ENCODE peak calls at places on chromosomes 6 and 20, in seven cellular contexts. One of them, this sample, is unnamed.

GRCh38 chr6:140567469-140567868 is 1193.0 kb upstream of the CITED2 start:
- DNase-seq in AG04450: no peak
- DNase-seq in heart left ventricle: no peak
- DNase-seq in right cardiac atrium: no peak
- DNase-seq in A549: no peak
- DNase-seq in aorta: no peak
- DNase-seq in Panc1: no peak
- DNase-seq in this sample: no peak

GRCh38 chr6:12605888-12606345 is 110.7 kb upstream of the PHACTR1 start:
- DNase-seq in AG04450: peak
- DNase-seq in heart left ventricle: peak
- DNase-seq in right cardiac atrium: no peak
- DNase-seq in A549: peak
- DNase-seq in aorta: no peak
- DNase-seq in Panc1: peak
- DNase-seq in this sample: no peak

GRCh38 chr20:59778615-59779200 is 154.7 kb downstream of the SYCP2 start:
- DNase-seq in AG04450: no peak
- DNase-seq in heart left ventricle: peak
- DNase-seq in right cardiac atrium: no peak
- DNase-seq in A549: no peak
- DNase-seq in aorta: peak
- DNase-seq in Panc1: no peak
- DNase-seq in this sample: no peak

GRCh38 chr6:64691069-64691468 is 1016.0 kb downstream of the EYS start:
- DNase-seq in AG04450: no peak
- DNase-seq in heart left ventricle: no peak
- DNase-seq in right cardiac atrium: no peak
- DNase-seq in A549: no peak
- DNase-seq in aorta: no peak
- DNase-seq in Panc1: no peak
- DNase-seq in this sample: no peak

GRCh38 chr6:136470044-136470443 is 80.2 kb downstream of the MAP7 start:
- DNase-seq in AG04450: no peak
- DNase-seq in heart left ventricle: no peak
- DNase-seq in right cardiac atrium: no peak
- DNase-seq in A549: no peak
- DNase-seq in aorta: no peak
- DNase-seq in Panc1: no peak
- DNase-seq in this sample: no peak

GRCh38 chr20:62350098-62350628 is 16.9 kb downstream of the LAMA5 start:
- DNase-seq in AG04450: no peak
- DNase-seq in heart left ventricle: no peak
- DNase-seq in right cardiac atrium: peak
- DNase-seq in A549: peak
- DNase-seq in aorta: no peak
- DNase-seq in Panc1: no peak
- DNase-seq in this sample: peak

GRCh38 chr6:43096451-43097097 is 20.5 kb downstream of the PTK7 start:
- DNase-seq in AG04450: no peak
- DNase-seq in heart left ventricle: no peak
- DNase-seq in right cardiac atrium: no peak
- DNase-seq in A549: no peak
- DNase-seq in aorta: peak
- DNase-seq in Panc1: no peak
- DNase-seq in this sample: peak

GRCh38 chr6:75376347-75377024 is 91.9 kb upstream of the TMEM30A start:
- DNase-seq in AG04450: no peak
- DNase-seq in heart left ventricle: no peak
- DNase-seq in right cardiac atrium: no peak
- DNase-seq in A549: peak
- DNase-seq in aorta: no peak
- DNase-seq in Panc1: no peak
- DNase-seq in this sample: no peak

GRCh38 chr20:4966826-4967751 is 34.2 kb downstream of the SLC23A2 start:
- DNase-seq in AG04450: no peak
- DNase-seq in heart left ventricle: no peak
- DNase-seq in right cardiac atrium: no peak
- DNase-seq in A549: peak
- DNase-seq in aorta: no peak
- DNase-seq in Panc1: no peak
- DNase-seq in this sample: no peak

GRCh38 chr20:49149281-49150045 is 38.7 kb downstream of the STAU1 start:
- DNase-seq in AG04450: no peak
- DNase-seq in heart left ventricle: no peak
- DNase-seq in right cardiac atrium: no peak
- DNase-seq in A549: no peak
- DNase-seq in aorta: no peak
- DNase-seq in Panc1: no peak
- DNase-seq in this sample: no peak

GRCh38 chr6:116476021-116476678 is 15.0 kb downstream of the CALHM6 start:
- DNase-seq in AG04450: no peak
- DNase-seq in heart left ventricle: no peak
- DNase-seq in right cardiac atrium: no peak
- DNase-seq in A549: no peak
- DNase-seq in aorta: no peak
- DNase-seq in Panc1: no peak
- DNase-seq in this sample: no peak

GRCh38 chr6:148700713-148701392 is 46.0 kb upstream of the UST start:
- DNase-seq in AG04450: peak
- DNase-seq in heart left ventricle: no peak
- DNase-seq in right cardiac atrium: peak
- DNase-seq in A549: no peak
- DNase-seq in aorta: no peak
- DNase-seq in Panc1: no peak
- DNase-seq in this sample: no peak
- H3K27ac ChIP-seq in AG04450: no peak
- H3K27ac ChIP-seq in heart left ventricle: peak
- H3K27ac ChIP-seq in right cardiac atrium: peak
- H3K27ac ChIP-seq in A549: no peak
- H3K27ac ChIP-seq in aorta: peak
- H3K27ac ChIP-seq in Panc1: no peak
- H3K27ac ChIP-seq in this sample: no peak

GRCh38 chr6:56495654-56496053 is 147.0 kb downstream of the DST start:
- DNase-seq in AG04450: no peak
- DNase-seq in heart left ventricle: no peak
- DNase-seq in right cardiac atrium: no peak
- DNase-seq in A549: no peak
- DNase-seq in aorta: no peak
- DNase-seq in Panc1: no peak
- DNase-seq in this sample: no peak

GRCh38 chr6:56489559-56489958 is 153.1 kb downstream of the DST start:
- DNase-seq in AG04450: no peak
- DNase-seq in heart left ventricle: no peak
- DNase-seq in right cardiac atrium: no peak
- DNase-seq in A549: no peak
- DNase-seq in aorta: no peak
- DNase-seq in Panc1: no peak
- DNase-seq in this sample: no peak

GRCh38 chr6:56488281-56488680 is 154.4 kb downstream of the DST start:
- DNase-seq in AG04450: no peak
- DNase-seq in heart left ventricle: no peak
- DNase-seq in right cardiac atrium: no peak
- DNase-seq in A549: no peak
- DNase-seq in aorta: no peak
- DNase-seq in Panc1: no peak
- DNase-seq in this sample: no peak

GRCh38 chr6:56490994-56491393 is 151.7 kb downstream of the DST start:
- DNase-seq in AG04450: no peak
- DNase-seq in heart left ventricle: no peak
- DNase-seq in right cardiac atrium: no peak
- DNase-seq in A549: no peak
- DNase-seq in aorta: no peak
- DNase-seq in Panc1: peak
- DNase-seq in this sample: no peak

GRCh38 chr6:56491606-56492328 is 150.9 kb downstream of the DST start:
- DNase-seq in AG04450: no peak
- DNase-seq in heart left ventricle: peak
- DNase-seq in right cardiac atrium: peak
- DNase-seq in A549: no peak
- DNase-seq in aorta: no peak
- DNase-seq in Panc1: no peak
- DNase-seq in this sample: no peak
- H3K27ac ChIP-seq in AG04450: no peak
- H3K27ac ChIP-seq in heart left ventricle: peak
- H3K27ac ChIP-seq in right cardiac atrium: peak
- H3K27ac ChIP-seq in A549: no peak
- H3K27ac ChIP-seq in aorta: no peak
- H3K27ac ChIP-seq in Panc1: no peak
- H3K27ac ChIP-seq in this sample: peak

DNA sequence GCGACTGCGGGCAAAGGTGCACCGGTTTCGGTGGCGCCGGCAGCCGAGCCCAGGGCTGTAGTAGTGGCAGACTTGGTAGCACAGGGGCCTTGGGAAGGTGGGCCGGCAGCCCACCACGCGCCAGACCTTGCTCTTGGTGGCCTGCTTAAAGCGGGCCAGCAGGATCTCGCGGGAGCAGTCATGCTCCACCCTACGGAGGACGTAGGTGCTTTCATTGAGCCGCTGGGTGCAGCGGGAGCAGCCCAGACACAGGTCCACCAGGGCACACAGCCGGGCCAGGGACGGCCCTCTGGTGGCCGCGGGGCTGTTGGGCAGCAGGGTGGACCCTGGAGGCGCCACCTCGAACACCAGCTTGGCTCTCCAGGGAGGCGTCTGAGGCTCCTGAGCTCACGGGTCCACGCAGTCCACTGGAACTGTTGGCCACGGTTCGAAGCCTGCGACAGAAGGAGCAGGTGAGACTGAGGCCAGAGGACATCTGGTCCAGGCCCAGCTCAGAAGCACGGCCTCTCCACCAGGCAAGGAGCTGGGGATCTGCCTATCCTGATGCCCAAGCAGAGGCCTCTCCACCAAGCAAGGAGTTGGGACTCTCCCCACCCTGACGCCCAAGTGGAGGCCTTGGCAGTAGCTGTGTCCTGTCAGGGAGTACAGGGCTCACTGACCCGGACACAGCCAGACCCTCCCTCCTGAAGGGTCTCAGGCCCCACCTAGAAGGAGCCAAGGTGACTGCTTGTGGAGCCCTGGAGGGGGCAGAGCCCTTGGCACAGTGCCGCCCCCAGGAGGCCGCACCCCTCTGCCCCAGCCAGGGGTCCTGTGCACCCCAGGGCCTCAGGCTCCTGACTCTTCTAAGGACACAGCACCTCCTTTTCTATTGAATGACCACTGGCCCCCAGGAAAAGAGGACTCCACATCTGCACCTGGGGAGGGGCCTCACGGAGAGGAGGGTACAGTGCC is 976 bp downstream of the HELZ2 start:
- DNase-seq in AG04450: no peak
- DNase-seq in heart left ventricle: no peak
- DNase-seq in right cardiac atrium: peak
- DNase-seq in A549: peak
- DNase-seq in aorta: no peak
- DNase-seq in Panc1: no peak
- DNase-seq in this sample: no peak
- H3K27ac ChIP-seq in AG04450: peak
- H3K27ac ChIP-seq in heart left ventricle: peak
- H3K27ac ChIP-seq in right cardiac atrium: peak
- H3K27ac ChIP-seq in A549: peak
- H3K27ac ChIP-seq in aorta: no peak
- H3K27ac ChIP-seq in Panc1: peak
- H3K27ac ChIP-seq in this sample: peak

DNA sequence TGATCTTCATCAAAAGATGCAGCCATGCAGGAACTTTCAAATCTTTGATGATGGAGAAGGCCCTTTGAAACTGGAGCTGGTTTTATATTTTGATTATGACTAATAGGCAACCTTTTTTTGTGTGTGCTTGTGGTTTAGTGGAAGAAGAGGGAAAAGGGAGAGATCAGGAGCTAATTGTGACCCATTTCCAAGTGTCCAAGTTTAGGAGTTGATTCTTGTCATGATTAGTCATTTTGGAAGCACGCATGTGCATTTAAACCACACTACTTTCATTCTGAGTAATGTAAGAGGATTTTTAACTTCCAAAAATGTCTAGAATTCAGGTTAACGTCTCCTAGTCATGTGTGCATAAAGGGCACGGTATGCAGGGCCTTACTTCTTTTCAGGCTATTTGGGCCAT is 3.5 kb downstream of the FOXO3 start:
- DNase-seq in AG04450: no peak
- DNase-seq in heart left ventricle: no peak
- DNase-seq in right cardiac atrium: no peak
- DNase-seq in A549: no peak
- DNase-seq in aorta: no peak
- DNase-seq in Panc1: peak
- DNase-seq in this sample: no peak
- H3K27ac ChIP-seq in AG04450: peak
- H3K27ac ChIP-seq in heart left ventricle: peak
- H3K27ac ChIP-seq in right cardiac atrium: no peak
- H3K27ac ChIP-seq in A549: no peak
- H3K27ac ChIP-seq in aorta: no peak
- H3K27ac ChIP-seq in Panc1: peak
- H3K27ac ChIP-seq in this sample: peak

GRCh38 chr20:57008217-57008616 is 258.2 kb downstream of the BMP7 start:
- DNase-seq in AG04450: no peak
- DNase-seq in heart left ventricle: no peak
- DNase-seq in right cardiac atrium: no peak
- DNase-seq in A549: peak
- DNase-seq in aorta: no peak
- DNase-seq in Panc1: no peak
- DNase-seq in this sample: no peak

GRCh38 chr20:57004416-57004815 is 262.0 kb downstream of the BMP7 start:
- DNase-seq in AG04450: no peak
- DNase-seq in heart left ventricle: no peak
- DNase-seq in right cardiac atrium: no peak
- DNase-seq in A549: no peak
- DNase-seq in aorta: no peak
- DNase-seq in Panc1: no peak
- DNase-seq in this sample: no peak

GRCh38 chr20:57005146-57005933 is 261.1 kb downstream of the BMP7 start:
- DNase-seq in AG04450: no peak
- DNase-seq in heart left ventricle: no peak
- DNase-seq in right cardiac atrium: no peak
- DNase-seq in A549: no peak
- DNase-seq in aorta: no peak
- DNase-seq in Panc1: no peak
- DNase-seq in this sample: no peak

GRCh38 chr20:57007171-57007540 is 259.3 kb downstream of the BMP7 start:
- DNase-seq in AG04450: no peak
- DNase-seq in heart left ventricle: no peak
- DNase-seq in right cardiac atrium: no peak
- DNase-seq in A549: no peak
- DNase-seq in aorta: no peak
- DNase-seq in Panc1: no peak
- DNase-seq in this sample: no peak

DNA sequence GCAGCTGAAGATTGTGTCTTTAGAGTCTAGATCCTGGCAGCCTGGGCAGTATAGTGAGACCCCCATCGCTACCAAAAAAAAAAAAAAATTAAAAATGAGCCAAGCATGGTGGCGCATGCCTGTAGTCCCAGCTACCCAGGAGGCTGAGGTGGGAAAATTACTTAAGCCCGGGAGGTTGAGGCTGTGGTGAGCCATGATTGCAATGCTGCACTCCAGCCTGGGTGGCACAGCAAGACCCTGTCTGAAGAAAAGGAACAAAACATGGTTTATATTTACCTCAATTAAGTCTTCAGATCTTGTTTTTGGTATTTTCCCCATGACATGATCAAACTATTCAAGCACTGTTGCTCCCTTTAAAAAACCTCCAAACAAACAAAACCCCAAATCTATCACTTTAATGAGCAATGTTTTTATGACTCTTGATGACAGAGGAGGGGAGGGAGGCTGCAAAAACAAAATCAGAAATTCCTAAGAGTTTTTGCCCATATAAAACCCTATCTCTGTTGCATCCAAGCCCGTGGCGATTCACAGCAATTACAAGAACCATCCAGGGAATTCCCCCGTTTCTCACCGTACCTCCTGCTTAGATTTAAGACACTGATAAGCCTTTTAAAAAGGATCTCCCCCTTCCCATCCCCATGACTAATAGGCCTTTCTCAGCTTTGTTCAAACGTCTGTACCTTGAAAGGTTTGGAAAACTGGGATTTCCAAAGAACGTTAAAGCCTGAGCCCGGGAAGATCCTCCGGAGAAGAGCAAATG is 259.9 kb downstream of the BMP7 start:
- DNase-seq in AG04450: no peak
- DNase-seq in heart left ventricle: no peak
- DNase-seq in right cardiac atrium: no peak
- DNase-seq in A549: peak
- DNase-seq in aorta: no peak
- DNase-seq in Panc1: no peak
- DNase-seq in this sample: no peak
- H3K27ac ChIP-seq in AG04450: no peak
- H3K27ac ChIP-seq in heart left ventricle: no peak
- H3K27ac ChIP-seq in right cardiac atrium: no peak
- H3K27ac ChIP-seq in A549: no peak
- H3K27ac ChIP-seq in aorta: no peak
- H3K27ac ChIP-seq in Panc1: no peak
- H3K27ac ChIP-seq in this sample: no peak

This sample was measured in epithelial cell of prostate.